ENCODE peak calls at places on chromosomes 11 and 22, in seven cellular contexts. G is WTC11, R is body of pancreas, D is fibroblast of mammary gland, U is fibroblast of lung, X is lung, T is choroid plexus epithelial cell. V is an unnamed sample.

GRCh38 chr11:77203901-77204755 is 76.1 kb downstream of the MYO7A start:
- DNase-seq in G (peak; percentile 9), R (no peak), D (no peak), U (no peak), X (no peak), T (no peak), V (no peak)

GRCh38 chr11:2779499-2779980 is 79.7 kb upstream of the KCNQ1OT1 start:
- DNase-seq in G (no peak), R (no peak), D (no peak), U (no peak), X (no peak), T (no peak), V (peak; percentile 51)

GRCh38 chr11:104333977-104334376 is 170.0 kb upstream of the PDGFD start:
- DNase-seq in G (peak; percentile 29), R (no peak), D (peak; percentile 19), U (no peak), X (no peak), T (no peak), V (no peak)

GRCh38 chr11:50032574-50032973 is at the start of gene OR4C45:
- DNase-seq in G (no peak), R (no peak), D (no peak), U (no peak), X (no peak), T (no peak), V (no peak)

GRCh38 chr22:48336339-48337060 is 1491.2 kb downstream of the BRD1 start:
- DNase-seq in G (no peak), R (no peak), D (no peak), U (no peak), X (no peak), T (no peak), V (no peak)

GRCh38 chr11:1807628-1807995 is 27.2 kb upstream of the SYT8 start:
- DNase-seq in G (no peak), R (no peak), D (no peak), U (no peak), X (no peak), T (no peak), V (no peak)

GRCh38 chr22:25219948-25220442 is 556 bp downstream of the CRYBB2 start:
- DNase-seq in G (no peak), R (no peak), D (no peak), U (no peak), X (no peak), T (no peak), V (no peak)

GRCh38 chr11:34599406-34599901 is 21.4 kb upstream of the EHF start:
- DNase-seq in G (no peak), R (no peak), D (peak; percentile 82), U (peak; percentile 92), X (no peak), T (peak; percentile 46), V (peak; percentile 5)

GRCh38 chr22:48758021-48758561 is 1069.6 kb downstream of the BRD1 start:
- DNase-seq in G (peak; percentile 11), R (no peak), D (no peak), U (no peak), X (peak; percentile 14), T (no peak), V (peak; percentile 79)

GRCh38 chr11:17578958-17579357 is 31.9 kb downstream of the OTOG start:
- DNase-seq in G (peak; percentile 5), R (no peak), D (no peak), U (no peak), X (no peak), T (no peak), V (no peak)

GRCh38 chr11:65557280-65558001 is 718 bp downstream of the LTBP3 start:
- DNase-seq in G (no peak), R (no peak), D (no peak), U (no peak), X (no peak), T (no peak), V (no peak)

GRCh38 chr11:35040221-35040942 is 98.6 kb upstream of the CD44 start:
- DNase-seq in G (no peak), R (peak; percentile 68), D (peak; percentile 86), U (peak; percentile 90), X (no peak), T (peak; percentile 88), V (no peak)

GRCh38 chr22:26702906-26703830 is 45.8 kb downstream of the MIAT start:
- DNase-seq in G (no peak), R (no peak), D (peak; percentile 73), U (peak; percentile 87), X (no peak), T (peak; percentile 87), V (no peak)

GRCh38 chr22:44755956-44756361 is 3.6 kb downstream of the ARHGAP8 start:
- DNase-seq in G (no peak), R (peak; percentile 75), D (no peak), U (no peak), X (peak; percentile 47), T (no peak), V (no peak)

GRCh38 chr22:48629631-48630443 is 1197.8 kb downstream of the BRD1 start:
- DNase-seq in G (no peak), R (no peak), D (no peak), U (no peak), X (no peak), T (no peak), V (no peak)

GRCh38 chr11:107957109-107957588 is 28.9 kb downstream of the RAB39A start:
- DNase-seq in G (no peak), R (no peak), D (peak; percentile 46), U (no peak), X (no peak), T (no peak), V (no peak)

GRCh38 chr22:47419239-47419638 is 656.8 kb downstream of the TBC1D22A start:
- DNase-seq in G (no peak), R (no peak), D (no peak), U (no peak), X (no peak), T (no peak), V (peak; percentile 51)

GRCh38 chr11:117197516-117198456 is 1.4 kb upstream of the TAGLN start:
- DNase-seq in G (peak; percentile 86), R (no peak), D (no peak), U (peak; percentile 53), X (no peak), T (peak; percentile 50), V (no peak)
- TF ChIP-seq CTCF in G (peak; percentile 47), R (peak; percentile 41), D (peak; percentile 47), U (peak; percentile 58), X (no peak), T (peak; percentile 75), V (peak; percentile 60)

DNA sequence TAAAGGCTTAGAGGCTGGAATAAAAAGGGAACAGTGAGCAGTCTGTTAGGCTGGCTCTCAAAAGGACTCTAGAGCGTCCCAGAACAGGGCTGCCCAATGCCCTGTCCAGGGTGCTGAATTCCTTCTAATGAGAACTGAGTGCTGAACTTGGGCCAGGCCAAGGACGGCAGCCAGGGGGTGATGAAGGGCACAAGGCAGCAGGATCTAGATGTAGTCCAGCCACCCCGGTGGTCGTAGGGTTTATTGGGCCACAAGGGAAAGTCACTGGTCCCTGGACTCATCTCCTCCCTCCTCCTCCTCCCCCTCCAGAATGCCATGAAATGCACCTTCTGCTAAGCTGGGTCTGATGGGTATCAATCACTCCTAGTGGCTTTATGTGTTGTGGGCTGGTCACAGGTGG is 19.2 kb downstream of the NPTXR start:
- DNase-seq in G (peak; percentile 89), R (peak; percentile 52), D (peak; percentile 69), U (peak; percentile 62), X (peak; percentile 41), T (peak; percentile 82), V (peak; percentile 90)
- TF ChIP-seq CTCF in G (no peak), R (peak; percentile 45), D (peak; percentile 52), U (peak; percentile 70), X (no peak), T (peak; percentile 77), V (peak; percentile 64)

GRCh38 chr11:19802773-19803293 is 90.2 kb downstream of the NAV2 start:
- DNase-seq in G (no peak), R (no peak), D (no peak), U (no peak), X (no peak), T (peak; percentile 17), V (no peak)

GRCh38 chr11:19803506-19803998 is 90.9 kb downstream of the NAV2 start:
- DNase-seq in G (no peak), R (peak; percentile 74), D (no peak), U (no peak), X (peak; percentile 33), T (no peak), V (no peak)

GRCh38 chr11:19795082-19795481 is 82.4 kb downstream of the NAV2 start:
- DNase-seq in G (no peak), R (no peak), D (no peak), U (no peak), X (no peak), T (no peak), V (no peak)

GRCh38 chr11:19800714-19801519 is 88.3 kb downstream of the NAV2 start:
- DNase-seq in G (peak; percentile 49), R (no peak), D (peak; percentile 34), U (no peak), X (no peak), T (peak; percentile 16), V (no peak)

DNA sequence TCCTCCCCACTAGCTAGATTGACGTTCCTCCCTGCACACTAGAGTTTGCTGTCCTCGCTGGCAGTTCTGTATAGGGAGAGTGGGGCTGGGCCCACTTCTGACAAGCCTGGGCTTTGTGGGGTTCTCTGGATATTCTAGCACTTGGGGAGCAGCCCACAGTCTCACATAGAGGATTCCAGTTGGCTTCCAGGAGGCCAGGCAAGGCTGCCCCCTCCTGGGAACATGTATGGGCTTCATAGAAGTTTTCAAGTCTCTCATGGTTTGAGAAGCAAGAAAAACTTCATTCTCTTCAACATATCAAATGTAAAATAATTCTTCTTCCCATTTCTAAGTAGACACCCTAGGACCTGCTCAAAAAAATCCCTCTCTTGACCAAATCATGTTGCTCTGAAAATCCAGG is 87.5 kb downstream of the NAV2 start:
- DNase-seq in G (peak; percentile 27), R (no peak), D (no peak), U (no peak), X (no peak), T (peak; percentile 47), V (no peak)
- TF ChIP-seq CTCF in G (no peak), R (no peak), D (peak; percentile 34), U (peak; percentile 39), X (no peak), T (peak; percentile 69), V (peak; percentile 45)

DNA sequence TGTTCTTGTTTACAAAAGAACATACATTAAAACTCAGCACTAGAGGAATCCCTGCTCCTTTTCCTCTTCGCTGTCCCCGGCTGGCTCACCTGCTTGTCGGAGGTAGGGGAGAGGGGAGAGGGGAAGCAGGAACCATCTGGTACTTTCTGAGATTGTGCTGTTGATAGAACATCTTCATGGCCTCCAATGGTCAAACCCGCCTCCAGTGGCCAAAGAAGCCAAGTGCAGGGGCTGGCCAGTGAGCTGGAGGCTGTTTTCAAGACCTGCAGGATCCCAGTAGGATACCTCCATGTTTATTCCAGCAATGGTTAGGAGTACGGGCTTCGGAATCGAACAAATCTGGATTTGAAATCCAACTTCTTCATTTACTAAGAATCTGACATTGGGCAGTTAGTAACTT is 92.6 kb downstream of the PKNOX2 start:
- DNase-seq in G (peak; percentile 69), R (no peak), D (no peak), U (no peak), X (no peak), T (peak; percentile 44), V (no peak)
- TF ChIP-seq CTCF in G (peak; percentile 32), R (no peak), D (peak; percentile 18), U (peak; percentile 26), X (no peak), T (peak; percentile 61), V (no peak)

V was measured in osteocyte.